ENCODE peak calls at places on chromosome X, in eight cellular contexts. E is left ventricle myocardium inferior, D is heart right ventricle, Z is testis, C is cardiac muscle cell, T is right lobe of liver, W is HepG2, J is mammary epithelial cell. B is an unnamed sample.

GRCh38 chrX:115650916-115651315 is 89.9 kb downstream of the PLS3 start:
- DNase-seq in D (peak; percentile 15), W (peak; percentile 33), C (peak; percentile 53), J (peak; percentile 44), Z (peak; percentile 34), T (no peak), E (no peak), B (no peak)

GRCh38 chrX:53013291-53013690 is 35.3 kb upstream of the GPR173 start:
- DNase-seq in J (no peak), W (no peak), D (no peak), Z (no peak), E (no peak), C (no peak), T (no peak), B (no peak)

GRCh38 chrX:6004529-6004928 is 224.1 kb downstream of the NLGN4X start:
- DNase-seq in D (no peak), T (no peak), W (no peak), E (no peak), J (no peak), Z (no peak), C (no peak), B (no peak)

GRCh38 chrX:102018208-102018607 is 86.4 kb upstream of the ZMAT1 start:
- DNase-seq in W (no peak), T (peak; percentile 29), E (no peak), J (no peak), C (no peak), D (no peak), Z (no peak), B (no peak)

GRCh38 chrX:49186125-49187027 is at the start of gene PRICKLE3:
- DNase-seq in C (peak; percentile 85), D (peak; percentile 82), E (peak; percentile 85), J (peak; percentile 60), T (peak; percentile 91), Z (peak; percentile 82), W (peak; percentile 61), B (peak; percentile 92)

GRCh38 chrX:41923925-41924693 is 755 bp upstream of the CASK start:
- DNase-seq in Z (peak; percentile 51), E (no peak), T (no peak), W (no peak), C (peak; percentile 56), D (peak; percentile 3), J (peak; percentile 44), B (peak; percentile 41)

GRCh38 chrX:23493941-23494374 is 159.3 kb downstream of the PTCHD1 start:
- DNase-seq in W (no peak), J (peak; percentile 60), Z (no peak), D (no peak), E (no peak), C (no peak), T (no peak), B (no peak)

GRCh38 chrX:129318375-129318774 is 204.9 kb downstream of the SMARCA1 start:
- DNase-seq in E (no peak), W (peak; percentile 21), J (peak; percentile 1), Z (peak; percentile 23), D (no peak), T (no peak), C (peak; percentile 0), B (no peak)

GRCh38 chrX:3119376-3119775 is 78.1 kb downstream of the ARSF start:
- DNase-seq in T (no peak), E (no peak), Z (no peak), C (no peak), J (no peak), W (no peak), D (no peak), B (no peak)

GRCh38 chrX:53695901-53696300 is 9.4 kb upstream of the HUWE1 start:
- DNase-seq in Z (peak; percentile 30), C (no peak), E (no peak), J (no peak), D (no peak), T (no peak), W (no peak), B (no peak)

GRCh38 chrX:103309860-103310591 is 764 bp downstream of the BEX2 start:
- DNase-seq in J (no peak), W (no peak), Z (no peak), T (no peak), E (no peak), D (no peak), C (peak; percentile 5), B (no peak)

GRCh38 chrX:98412058-98412457 is 1528.3 kb downstream of the RPA4 start:
- DNase-seq in T (no peak), C (no peak), Z (no peak), J (no peak), E (no peak), D (no peak), W (no peak), B (no peak)
- H3K36me3 ChIP-seq in T (no peaks in the 10 kb centered on the region), C (no peaks in the 10 kb centered on the region), Z (no peaks in the 10 kb centered on the region), J (no peaks in the 10 kb centered on the region), E (no peaks in the 10 kb centered on the region), D (no peaks in the 10 kb centered on the region), W (no peaks in the 10 kb centered on the region), B (no peaks in the 10 kb centered on the region)

DNA sequence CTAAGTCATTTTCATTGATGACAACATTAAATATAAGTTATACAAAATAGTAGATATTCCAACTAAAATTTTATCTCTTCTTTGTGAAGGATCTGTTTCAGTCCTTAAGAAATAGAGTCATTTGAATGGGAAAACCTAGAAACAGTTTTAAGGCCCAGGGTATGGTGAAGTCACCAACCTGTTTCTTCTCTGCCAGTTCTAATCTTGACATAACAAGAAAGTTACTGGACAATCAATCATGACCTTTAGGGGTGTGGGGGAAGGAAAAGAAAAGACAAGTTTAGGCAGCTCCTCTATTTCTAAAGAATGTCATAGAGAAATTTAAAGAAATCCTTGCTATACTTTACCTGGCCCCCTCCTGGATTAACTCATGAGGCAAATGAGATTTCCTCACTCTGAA is 426.0 kb downstream of the RPA4 start:
- DNase-seq in E (no peak), J (no peak), C (no peak), D (no peak), T (no peak), W (no peak), Z (no peak), B (no peak)
- H3K4me3 ChIP-seq in E (no peak overlapping the region), J (no peak overlapping the region), C (no peak overlapping the region), D (no peak overlapping the region), T (no peak overlapping the region), W (no peak overlapping the region), Z (no peak overlapping the region), B (no peak overlapping the region)

GRCh38 chrX:154448484-154448883 is 4.5 kb downstream of the FAM50A start:
- DNase-seq in Z (no peak), T (no peak), D (no peak), C (no peak), J (no peak), E (no peak), W (no peak), B (no peak)

GRCh38 chrX:154450312-154450711 is 6.4 kb downstream of the FAM50A start:
- DNase-seq in J (no peak), D (no peak), C (no peak), Z (no peak), W (no peak), T (no peak), E (no peak), B (no peak)

GRCh38 chrX:154449618-154450017 is 5.7 kb downstream of the FAM50A start:
- DNase-seq in Z (no peak), J (no peak), D (no peak), T (no peak), W (no peak), C (no peak), E (no peak), B (no peak)

GRCh38 chrX:154457491-154458115 is 478 bp upstream of the PLXNA3 start:
- DNase-seq in Z (peak; percentile 30), T (no peak), E (no peak), C (peak; percentile 50), W (no peak), J (peak; percentile 58), D (peak; percentile 9), B (peak; percentile 60)

GRCh38 chrX:154452823-154453222 is 5.3 kb upstream of the PLXNA3 start:
- DNase-seq in J (no peak), E (no peak), D (no peak), T (no peak), C (no peak), Z (no peak), W (no peak), B (no peak)
- TF ChIP-seq CTCF in J (no peak), E (no peak), D (no peak), T (no peak), C (no peak), Z (no peak), W (no peak), B (no peak)

GRCh38 chrX:111742018-111742417 is 61.0 kb downstream of the ALG13 start:
- DNase-seq in Z (no peak), T (no peak), W (no peak), E (no peak), D (no peak), C (no peak), J (no peak), B (no peak)

DNA sequence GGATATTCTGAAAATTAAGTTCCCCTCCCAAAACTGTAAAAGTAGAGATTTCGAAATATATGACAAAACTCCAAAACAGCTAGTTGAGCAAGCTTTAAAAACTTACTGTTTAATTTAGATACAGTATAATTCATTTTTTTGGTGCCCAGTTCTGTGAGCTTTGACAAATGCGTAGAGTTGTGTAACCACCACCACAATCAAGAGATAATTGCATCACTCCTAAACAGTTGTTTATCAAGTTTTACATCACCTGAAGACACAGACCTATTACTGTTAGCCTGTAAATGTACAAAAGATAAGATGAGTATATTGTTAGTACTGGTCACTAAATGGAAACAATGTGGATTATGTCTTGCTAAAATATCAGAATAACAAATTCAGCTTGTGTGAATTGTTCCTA is 62.3 kb downstream of the ALG13 start:
- DNase-seq in D (no peak), W (no peak), C (no peak), E (no peak), Z (no peak), J (no peak), T (no peak), B (no peak)
- H3K36me3 ChIP-seq in D (peaks cover 74% of the 10 kb centered on the region), W (no peaks in the 10 kb centered on the region), C (peaks cover 47% of the 10 kb centered on the region), E (peaks cover 50% of the 10 kb centered on the region), Z (no peaks in the 10 kb centered on the region), J (peaks cover 4% of the 10 kb centered on the region), T (no peaks in the 10 kb centered on the region), B (peaks cover 42% of the 10 kb centered on the region)

DNA sequence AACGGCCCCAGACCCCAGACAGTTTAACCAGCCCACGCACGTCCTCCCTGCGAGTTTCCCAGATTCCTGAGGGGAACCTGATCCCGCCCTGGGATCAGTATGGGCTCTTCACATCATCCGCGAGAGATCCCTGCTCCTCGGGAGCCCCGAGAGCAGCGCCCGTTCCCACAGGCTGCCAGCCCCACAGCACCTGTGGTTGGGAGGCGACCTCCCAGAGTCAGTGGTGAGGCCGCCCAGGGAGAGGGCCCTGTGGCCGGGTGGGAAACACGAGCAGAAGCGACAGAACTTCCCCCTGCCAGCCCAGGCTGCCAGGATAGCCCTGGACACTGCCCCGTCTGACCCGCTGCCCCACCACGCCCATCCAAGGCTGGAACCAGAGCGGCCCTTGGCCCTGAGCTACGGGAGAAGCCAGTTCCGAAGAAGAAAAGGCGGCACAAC is 32.8 kb downstream of the TSC22D3 start:
- DNase-seq in W (no peak), T (peak; percentile 77), D (no peak), Z (no peak), J (no peak), E (no peak), C (no peak), B (no peak)
- H3K4me3 ChIP-seq in W (no peak overlapping the region), T (no peak overlapping the region), D (peak overlapping the region; percentile 20), Z (no peak overlapping the region), J (no peak overlapping the region), E (peak overlapping the region; percentile 49), C (no peak overlapping the region), B (peak overlapping the region; percentile 17)

B was measured in lower lobe of right lung.